ENCODE peak calls at places on chromosomes 11 and 22, in six cellular contexts. One of them, this sample, is unnamed. For H3K27me3, the result is how much of the 10 kb centered on the place peaks cover.

GRCh38 chr11:114321621-114322257 is 25.5 kb downstream of the NNMT start:
- DNase-seq in body of pancreas: no peak
- DNase-seq in adrenal gland: no peak
- DNase-seq in IMR-90: peak
- DNase-seq in spleen: no peak
- DNase-seq in colonic mucosa: no peak
- DNase-seq in this sample: peak

GRCh38 chr22:24950272-24950902 is 2.1 kb upstream of the KIAA1671 start:
- DNase-seq in colonic mucosa: no peak
- DNase-seq in IMR-90: peak
- DNase-seq in spleen: no peak
- DNase-seq in adrenal gland: no peak
- DNase-seq in body of pancreas: no peak
- DNase-seq in this sample: no peak

GRCh38 chr11:69880041-69880802 is 61.0 kb upstream of the FGF3 start:
- DNase-seq in colonic mucosa: no peak
- DNase-seq in IMR-90: no peak
- DNase-seq in spleen: peak
- DNase-seq in adrenal gland: no peak
- DNase-seq in body of pancreas: no peak
- DNase-seq in this sample: no peak

GRCh38 chr22:21606775-21607174 is 23.0 kb downstream of the YDJC start:
- DNase-seq in IMR-90: no peak
- DNase-seq in body of pancreas: no peak
- DNase-seq in spleen: no peak
- DNase-seq in adrenal gland: no peak
- DNase-seq in colonic mucosa: no peak
- DNase-seq in this sample: no peak

GRCh38 chr22:19398206-19398605 is 33.3 kb downstream of the HIRA start:
- DNase-seq in body of pancreas: no peak
- DNase-seq in adrenal gland: no peak
- DNase-seq in colonic mucosa: no peak
- DNase-seq in IMR-90: no peak
- DNase-seq in spleen: no peak
- DNase-seq in this sample: no peak

GRCh38 chr11:1340111-1340510 is 30.7 kb upstream of the TOLLIP start:
- DNase-seq in colonic mucosa: peak
- DNase-seq in body of pancreas: peak
- DNase-seq in IMR-90: no peak
- DNase-seq in adrenal gland: no peak
- DNase-seq in spleen: no peak
- DNase-seq in this sample: no peak

GRCh38 chr11:12674936-12675696 is 895 bp downstream of the TEAD1 start:
- DNase-seq in colonic mucosa: no peak
- DNase-seq in spleen: no peak
- DNase-seq in body of pancreas: peak
- DNase-seq in IMR-90: no peak
- DNase-seq in adrenal gland: peak
- DNase-seq in this sample: peak

GRCh38 chr11:123505546-123506299 is 75.7 kb downstream of the GRAMD1B start:
- DNase-seq in spleen: no peak
- DNase-seq in body of pancreas: no peak
- DNase-seq in colonic mucosa: no peak
- DNase-seq in IMR-90: no peak
- DNase-seq in adrenal gland: no peak
- DNase-seq in this sample: peak

GRCh38 chr11:31233425-31233824 is 136.1 kb downstream of the DCDC1 start:
- DNase-seq in adrenal gland: no peak
- DNase-seq in colonic mucosa: no peak
- DNase-seq in body of pancreas: no peak
- DNase-seq in spleen: no peak
- DNase-seq in IMR-90: no peak
- DNase-seq in this sample: no peak

GRCh38 chr11:62383822-62384221 is 35.0 kb upstream of the SCGB1A1 start:
- DNase-seq in spleen: no peak
- DNase-seq in adrenal gland: no peak
- DNase-seq in IMR-90: no peak
- DNase-seq in body of pancreas: peak
- DNase-seq in colonic mucosa: no peak
- DNase-seq in this sample: no peak

GRCh38 chr11:18091731-18092130 is 14.2 kb downstream of the SAAL1 start:
- DNase-seq in adrenal gland: no peak
- DNase-seq in spleen: no peak
- DNase-seq in colonic mucosa: no peak
- DNase-seq in body of pancreas: no peak
- DNase-seq in IMR-90: peak
- DNase-seq in this sample: no peak

GRCh38 chr22:23163665-23164064 is 16.6 kb upstream of the BCR start:
- DNase-seq in IMR-90: no peak
- DNase-seq in colonic mucosa: no peak
- DNase-seq in body of pancreas: no peak
- DNase-seq in adrenal gland: peak
- DNase-seq in spleen: no peak
- DNase-seq in this sample: peak

DNA sequence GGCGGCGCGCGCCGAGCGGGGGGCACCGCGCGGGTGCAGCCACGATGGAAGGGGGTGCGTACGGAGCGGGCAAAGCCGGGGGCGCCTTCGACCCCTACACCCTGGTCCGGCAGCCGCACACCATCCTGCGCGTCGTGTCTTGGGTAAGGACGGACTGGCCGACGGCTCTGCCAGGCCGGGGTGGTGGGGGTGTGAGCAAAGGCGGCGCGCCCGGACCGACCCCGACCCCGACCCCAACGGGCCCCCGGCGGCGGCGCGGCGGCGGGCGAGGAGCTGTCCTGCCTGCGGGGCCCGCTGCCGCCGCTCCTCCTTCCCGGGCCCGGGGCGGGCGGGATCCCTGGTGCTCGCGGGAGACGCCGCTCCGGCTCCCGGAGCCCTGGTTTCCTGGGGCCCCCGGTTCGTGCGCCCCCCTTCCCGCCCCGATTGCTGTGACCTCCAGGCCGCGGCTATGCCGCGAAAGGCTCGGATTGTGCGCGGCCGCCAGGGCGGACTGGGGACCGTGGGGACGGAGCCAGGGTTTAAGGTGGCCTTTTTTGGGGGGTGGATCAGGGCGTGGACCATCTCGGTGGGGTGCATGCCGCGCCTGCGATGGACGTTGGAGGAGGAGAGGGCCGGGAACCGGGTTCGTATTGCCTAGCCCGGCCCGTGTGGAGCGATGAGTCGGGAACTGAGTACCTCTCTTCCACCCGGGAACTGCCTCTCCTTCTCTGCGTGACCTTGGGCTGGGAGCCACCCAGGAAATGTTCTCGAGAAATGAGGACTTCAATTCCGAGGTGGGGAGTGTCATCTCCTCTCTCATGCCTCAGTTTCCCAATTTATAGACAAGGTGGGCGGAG is at the start of gene SYNGR1:
- DNase-seq in IMR-90: no peak
- DNase-seq in spleen: peak
- DNase-seq in adrenal gland: peak
- DNase-seq in colonic mucosa: no peak
- DNase-seq in body of pancreas: peak
- DNase-seq in this sample: peak
- TF ChIP-seq CTCF in IMR-90: no peak
- TF ChIP-seq CTCF in spleen: no peak
- TF ChIP-seq CTCF in adrenal gland: no peak
- TF ChIP-seq CTCF in colonic mucosa: no peak
- TF ChIP-seq CTCF in body of pancreas: peak
- TF ChIP-seq CTCF in this sample: no peak

GRCh38 chr11:131476266-131476665 is 105.9 kb downstream of the NTM start:
- DNase-seq in colonic mucosa: no peak
- DNase-seq in IMR-90: no peak
- DNase-seq in adrenal gland: no peak
- DNase-seq in body of pancreas: no peak
- DNase-seq in spleen: no peak
- DNase-seq in this sample: no peak

GRCh38 chr11:131470526-131470925 is 100.1 kb downstream of the NTM start:
- DNase-seq in adrenal gland: no peak
- DNase-seq in colonic mucosa: no peak
- DNase-seq in spleen: no peak
- DNase-seq in body of pancreas: no peak
- DNase-seq in IMR-90: no peak
- DNase-seq in this sample: no peak

GRCh38 chr11:131474947-131475346 is 104.5 kb downstream of the NTM start:
- DNase-seq in spleen: no peak
- DNase-seq in body of pancreas: no peak
- DNase-seq in adrenal gland: no peak
- DNase-seq in colonic mucosa: no peak
- DNase-seq in IMR-90: no peak
- DNase-seq in this sample: no peak

GRCh38 chr11:131471976-131472375 is 101.6 kb downstream of the NTM start:
- DNase-seq in IMR-90: no peak
- DNase-seq in adrenal gland: no peak
- DNase-seq in spleen: no peak
- DNase-seq in colonic mucosa: no peak
- DNase-seq in body of pancreas: no peak
- DNase-seq in this sample: no peak

DNA sequence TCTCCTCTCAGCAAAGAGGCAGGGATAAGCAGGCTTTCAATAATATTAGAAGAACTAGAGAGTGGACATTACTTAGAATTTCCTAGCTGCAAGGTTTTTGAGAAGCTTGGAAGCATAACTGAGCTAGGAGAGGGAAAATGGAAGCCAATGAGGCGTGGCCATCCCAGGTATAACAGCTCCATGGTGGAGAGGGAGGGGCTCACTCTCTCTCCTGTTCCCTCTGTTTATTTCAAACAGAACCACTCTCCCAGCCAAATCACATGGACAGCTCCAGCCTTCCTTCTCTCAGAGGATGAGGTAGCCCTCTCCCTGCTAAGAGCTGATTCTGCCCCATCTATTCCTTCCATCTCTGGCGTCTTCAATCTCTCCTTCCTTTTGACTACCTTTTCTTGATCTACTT is 103.1 kb downstream of the NTM start:
- DNase-seq in spleen: no peak
- DNase-seq in adrenal gland: no peak
- DNase-seq in colonic mucosa: no peak
- DNase-seq in body of pancreas: no peak
- DNase-seq in IMR-90: no peak
- DNase-seq in this sample: no peak
- H3K27me3 ChIP-seq in spleen: under half
- H3K27me3 ChIP-seq in adrenal gland: under half
- H3K27me3 ChIP-seq in colonic mucosa: under half
- H3K27me3 ChIP-seq in body of pancreas: under half
- H3K27me3 ChIP-seq in IMR-90: under half
- H3K27me3 ChIP-seq in this sample: under half

DNA sequence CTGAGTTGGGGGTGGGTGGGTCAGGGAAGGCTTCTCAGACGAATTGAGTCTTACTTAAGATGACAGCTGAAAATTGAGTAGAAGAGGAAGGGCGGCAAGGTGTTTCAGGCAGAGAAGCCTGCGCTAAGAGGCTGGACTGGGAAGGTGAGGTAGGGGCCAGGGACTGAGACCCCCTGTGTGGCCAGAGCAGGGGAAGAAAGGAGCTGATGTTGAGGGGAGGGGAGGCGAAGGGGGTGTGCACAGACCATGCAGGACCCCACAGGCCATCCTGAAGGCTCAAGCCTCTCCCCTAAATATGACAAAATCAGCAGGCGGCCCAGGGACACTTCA is 40.6 kb upstream of the CREB3L1 start:
- DNase-seq in colonic mucosa: no peak
- DNase-seq in spleen: peak
- DNase-seq in adrenal gland: no peak
- DNase-seq in body of pancreas: no peak
- DNase-seq in IMR-90: no peak
- DNase-seq in this sample: no peak
- H3K4me3 ChIP-seq in colonic mucosa: no peak
- H3K4me3 ChIP-seq in spleen: peak
- H3K4me3 ChIP-seq in adrenal gland: no peak
- H3K4me3 ChIP-seq in body of pancreas: no peak
- H3K4me3 ChIP-seq in IMR-90: no peak
- H3K4me3 ChIP-seq in this sample: no peak

DNA sequence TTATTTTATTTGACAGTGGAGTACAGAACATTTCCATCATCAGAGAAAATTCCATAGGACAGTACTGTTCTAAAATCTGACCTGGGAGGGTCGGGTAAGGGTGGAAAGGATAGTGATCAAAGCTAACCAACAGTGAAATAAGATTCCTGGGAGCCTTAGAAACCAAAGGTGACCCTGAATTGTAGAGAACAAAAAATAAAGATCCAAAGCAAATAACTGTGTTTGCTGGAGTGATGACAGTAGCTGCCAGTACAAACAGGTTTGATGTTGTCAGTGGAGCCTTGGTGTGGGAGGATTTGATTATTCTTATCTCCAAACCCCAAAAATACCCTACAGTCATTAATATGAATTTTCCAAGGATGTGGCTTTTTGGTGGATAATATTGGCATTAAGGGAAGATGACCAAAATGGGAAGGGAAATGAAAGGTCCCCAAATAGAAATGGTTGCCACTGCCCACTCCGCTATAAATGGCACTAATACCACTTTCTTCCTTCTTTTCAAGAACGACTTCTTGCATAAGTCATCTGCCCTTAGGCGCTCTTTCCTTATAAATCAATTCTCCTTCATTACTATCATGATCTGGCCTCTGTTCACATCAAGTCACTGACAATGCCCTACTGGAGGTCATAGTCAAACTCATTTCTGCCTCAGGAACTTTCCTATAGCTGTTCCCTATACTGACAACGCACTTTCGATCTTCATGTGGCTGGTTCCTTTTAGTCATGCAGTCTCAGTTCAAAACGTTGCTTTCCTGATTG is 44.4 kb downstream of the EHF start:
- DNase-seq in adrenal gland: no peak
- DNase-seq in spleen: no peak
- DNase-seq in colonic mucosa: no peak
- DNase-seq in IMR-90: no peak
- DNase-seq in body of pancreas: no peak
- DNase-seq in this sample: no peak
- TF ChIP-seq CTCF in adrenal gland: no peak
- TF ChIP-seq CTCF in spleen: no peak
- TF ChIP-seq CTCF in colonic mucosa: no peak
- TF ChIP-seq CTCF in IMR-90: no peak
- TF ChIP-seq CTCF in body of pancreas: no peak
- TF ChIP-seq CTCF in this sample: no peak

DNA sequence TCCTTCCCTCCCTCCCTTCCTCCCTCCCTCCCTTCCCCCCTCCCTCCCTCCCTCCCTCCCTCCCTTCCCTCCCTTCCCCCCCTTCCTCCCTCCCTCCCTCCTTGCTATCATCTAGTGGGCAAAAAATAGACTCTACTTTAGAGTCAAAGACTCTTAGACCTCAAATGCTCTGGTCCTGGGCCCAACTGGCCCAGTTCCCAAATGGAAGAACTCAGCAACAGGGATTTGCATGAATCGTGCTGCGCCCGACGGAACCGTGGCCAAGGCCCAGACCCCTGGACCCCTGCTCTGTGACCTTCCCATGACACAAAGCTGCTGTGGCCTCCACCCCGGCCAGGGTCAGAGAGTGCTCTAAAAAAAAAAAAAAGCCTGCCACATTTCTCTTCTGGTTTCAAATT is 97.4 kb downstream of the WNT7B start:
- DNase-seq in spleen: peak
- DNase-seq in body of pancreas: no peak
- DNase-seq in IMR-90: no peak
- DNase-seq in colonic mucosa: no peak
- DNase-seq in adrenal gland: no peak
- DNase-seq in this sample: no peak
- H3K27me3 ChIP-seq in spleen: under half
- H3K27me3 ChIP-seq in body of pancreas: under half
- H3K27me3 ChIP-seq in IMR-90: half or more
- H3K27me3 ChIP-seq in colonic mucosa: under half
- H3K27me3 ChIP-seq in adrenal gland: under half
- H3K27me3 ChIP-seq in this sample: under half